ENCODE peak calls at places on chromosomes 3 and 15, in four cellular contexts. U, F, K and M are unnamed samples.

GRCh38 chr15:51751687-51752683 is 588 bp downstream of the TMOD2 start:
- DNase-seq in F (peak), U (peak), K (peak), M (peak)

GRCh38 chr3:113485161-113485609 is 29.8 kb downstream of the SPICE1 start:
- DNase-seq in F (no peak), U (no peak), K (no peak), M (no peak)

GRCh38 chr15:51550841-51551240 is 71.7 kb downstream of the DMXL2 start:
- DNase-seq in U (no peak), F (no peak), K (no peak), M (no peak)

GRCh38 chr3:33433843-33434242 is 6.4 kb downstream of the UBP1 start:
- DNase-seq in K (no peak), F (peak), U (peak), M (peak)

GRCh38 chr3:112481342-112481870 is 17.9 kb downstream of the BTLA start:
- DNase-seq in F (no peak), K (no peak), U (no peak), M (no peak)

GRCh38 chr3:46959169-46959515 is 17.4 kb downstream of the CCDC12 start:
- DNase-seq in F (no peak), K (no peak), U (no peak), M (no peak)

GRCh38 chr15:81029416-81030367 is 29.0 kb downstream of the TLNRD1 start:
- DNase-seq in U (peak), K (no peak), F (peak), M (peak)

GRCh38 chr3:184358921-184359350 is 2.5 kb downstream of the CLCN2 start:
- DNase-seq in F (no peak), U (no peak), K (no peak), M (no peak)

GRCh38 chr15:92005154-92005553 is 151.6 kb downstream of the SLCO3A1 start:
- DNase-seq in U (no peak), F (no peak), K (no peak), M (no peak)

GRCh38 chr3:109325657-109326056 is 9.3 kb upstream of the DPPA2 start:
- DNase-seq in K (no peak), F (no peak), U (no peak), M (no peak)

GRCh38 chr3:74001481-74001880 is 376.7 kb upstream of the PDZRN3 start:
- DNase-seq in U (no peak), K (no peak), F (no peak), M (no peak)

GRCh38 chr3:38588995-38589937 is 60.2 kb downstream of the SCN5A start:
- DNase-seq in F (no peak), K (no peak), U (no peak), M (no peak)

GRCh38 chr15:38189651-38190280 is 62.9 kb upstream of the SPRED1 start:
- DNase-seq in U (no peak), F (no peak), K (no peak), M (peak)

GRCh38 chr3:46607603-46608028 is 4.7 kb upstream of the FAM240A start:
- DNase-seq in U (peak), K (no peak), F (peak), M (peak)

GRCh38 chr3:56796202-56796601 is 5.5 kb downstream of the ARHGEF3 start:
- DNase-seq in F (peak), K (no peak), U (peak), M (peak)

GRCh38 chr15:75063338-75063737 is 39.9 kb downstream of the PPCDC start:
- DNase-seq in U (peak), K (no peak), F (peak), M (peak)

GRCh38 chr3:57985176-57985976 is 22.8 kb upstream of the FLNB start:
- DNase-seq in U (no peak), K (no peak), F (no peak), M (no peak)

GRCh38 chr3:172646439-172647015 is 64.3 kb downstream of the NCEH1 start:
- DNase-seq in K (no peak), F (peak), U (peak), M (peak)

GRCh38 chr3:66195347-66195783 is 25.4 kb upstream of the SLC25A26 start:
- DNase-seq in F (peak), U (peak), K (no peak), M (peak)

GRCh38 chr15:88744548-88745020 is 58.7 kb upstream of the ACAN start:
- DNase-seq in F (no peak), U (no peak), K (no peak), M (peak)